ENCODE peak calls at places on chromosomes 6 and 20, in nine cellular contexts. V is HepG2, X is GM12878, R is HCT116, K is K562, Q is trophoblast cell, B is neuronal stem cell, U is GM23248, A is H9. W is an unnamed sample.

GRCh38 chr6:28710466-28711191 is 184.9 kb downstream of the GPX5 start:
- DNase-seq in Q (no peak), B (no peak), X (no peak), R (no peak), V (peak), A (peak), K (peak), U (no peak), W (no peak)

GRCh38 chr6:6684365-6684833 is 95.9 kb downstream of the LY86 start:
- DNase-seq in Q (no peak), U (no peak), R (no peak), K (peak), B (no peak), X (peak), A (no peak), V (no peak), W (no peak)

GRCh38 chr6:148837941-148838340 is 91.1 kb downstream of the UST start:
- DNase-seq in X (no peak), R (no peak), B (no peak), U (no peak), K (no peak), A (no peak), V (no peak), Q (no peak), W (no peak)

GRCh38 chr20:50743087-50743486 is 11.7 kb downstream of the PARD6B start:
- DNase-seq in R (no peak), A (no peak), Q (no peak), X (no peak), V (no peak), U (no peak), B (no peak), K (no peak), W (no peak)

GRCh38 chr20:2652724-2653510 is 485 bp downstream of the NOP56 start:
- DNase-seq in U (peak), X (no peak), A (no peak), Q (no peak), R (no peak), B (no peak), V (peak), K (no peak), W (peak)

GRCh38 chr20:23444859-23445258 is 5.4 kb downstream of the CSTL1 start:
- DNase-seq in R (no peak), A (no peak), K (no peak), U (no peak), V (no peak), B (no peak), Q (no peak), X (no peak), W (no peak)

GRCh38 chr6:121437861-121438651 is 2.6 kb downstream of the GJA1 start:
- DNase-seq in Q (peak), K (no peak), X (no peak), B (no peak), R (no peak), A (peak), V (no peak), U (peak), W (no peak)

GRCh38 chr6:130129781-130130246 is 92.9 kb downstream of the SAMD3 start:
- DNase-seq in V (no peak), R (no peak), Q (no peak), X (no peak), K (no peak), A (no peak), B (no peak), U (no peak), W (no peak)

GRCh38 chr20:34524426-34524825 is 8.2 kb downstream of the DYNLRB1 start:
- DNase-seq in R (no peak), V (no peak), Q (no peak), K (no peak), B (no peak), U (no peak), X (no peak), A (no peak), W (no peak)
- H3K9ac ChIP-seq in R (no peak), V (no peak), Q (no peak), K (no peak), B (no peak), U (peak), X (no peak), A (no peak), W (no peak)

GRCh38 chr6:43923376-43924221 is 153.6 kb downstream of the VEGFA start:
- DNase-seq in R (peak), A (no peak), Q (no peak), V (no peak), B (no peak), U (peak), K (no peak), X (no peak), W (peak)
- H3K9ac ChIP-seq in R (no peak), A (no peak), Q (no peak), V (no peak), B (no peak), U (no peak), K (peak), X (no peak), W (peak)

GRCh38 chr20:44344723-44345122 is 7.9 kb downstream of the R3HDML start:
- DNase-seq in K (no peak), V (no peak), A (no peak), R (no peak), U (no peak), B (no peak), X (no peak), Q (no peak), W (no peak)
- H3K9ac ChIP-seq in K (no peak), V (no peak), A (no peak), R (no peak), U (no peak), B (no peak), X (no peak), Q (no peak), W (no peak)

DNA sequence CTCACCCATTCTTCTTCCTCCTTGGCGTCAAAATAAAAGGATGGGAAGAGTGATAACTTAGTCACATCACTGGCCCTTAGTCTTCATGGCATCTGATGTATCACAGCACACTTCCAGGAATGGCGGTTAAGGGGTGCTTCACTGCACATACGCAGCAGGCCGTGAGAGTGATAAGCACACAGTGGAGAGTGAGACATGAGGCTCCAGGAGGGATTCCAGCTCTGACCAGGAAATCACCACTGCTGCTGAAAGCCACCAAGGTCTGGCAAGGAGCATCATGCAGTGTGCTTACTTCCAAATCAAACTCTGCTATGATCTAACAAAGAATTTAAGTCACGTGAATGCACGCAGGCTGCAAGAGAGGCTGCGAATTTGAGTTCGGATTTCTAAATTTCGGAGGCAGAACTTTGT is 62.4 kb downstream of the ARID1B start:
- DNase-seq in U (peak), R (no peak), V (no peak), X (no peak), A (no peak), Q (no peak), K (peak), B (no peak), W (no peak)
- H3K9ac ChIP-seq in U (peak), R (no peak), V (no peak), X (no peak), A (no peak), Q (no peak), K (peak), B (no peak), W (no peak)

GRCh38 chr20:46062621-46063020 is 27.1 kb downstream of the NCOA5 start:
- DNase-seq in X (no peak), A (no peak), Q (no peak), U (no peak), B (no peak), V (no peak), K (no peak), R (no peak), W (peak)

GRCh38 chr20:46058656-46059281 is 29.8 kb downstream of the SLC12A5 start:
- DNase-seq in U (peak), K (peak), V (no peak), A (peak), X (no peak), R (no peak), B (peak), Q (no peak), W (no peak)

GRCh38 chr20:46062151-46062550 is 27.6 kb downstream of the NCOA5 start:
- DNase-seq in A (no peak), B (no peak), V (no peak), K (no peak), Q (no peak), U (no peak), R (no peak), X (no peak), W (peak)

GRCh38 chr20:46060975-46061374 is 28.8 kb downstream of the NCOA5 start:
- DNase-seq in X (no peak), R (no peak), A (no peak), K (no peak), V (no peak), Q (no peak), U (no peak), B (no peak), W (no peak)

GRCh38 chr20:46060301-46060881 is 29.4 kb downstream of the NCOA5 start:
- DNase-seq in U (no peak), R (no peak), Q (no peak), B (no peak), V (no peak), X (peak), A (no peak), K (no peak), W (peak)
- H3K9ac ChIP-seq in U (no peak), R (no peak), Q (no peak), B (no peak), V (no peak), X (no peak), A (no peak), K (no peak), W (no peak)

DNA sequence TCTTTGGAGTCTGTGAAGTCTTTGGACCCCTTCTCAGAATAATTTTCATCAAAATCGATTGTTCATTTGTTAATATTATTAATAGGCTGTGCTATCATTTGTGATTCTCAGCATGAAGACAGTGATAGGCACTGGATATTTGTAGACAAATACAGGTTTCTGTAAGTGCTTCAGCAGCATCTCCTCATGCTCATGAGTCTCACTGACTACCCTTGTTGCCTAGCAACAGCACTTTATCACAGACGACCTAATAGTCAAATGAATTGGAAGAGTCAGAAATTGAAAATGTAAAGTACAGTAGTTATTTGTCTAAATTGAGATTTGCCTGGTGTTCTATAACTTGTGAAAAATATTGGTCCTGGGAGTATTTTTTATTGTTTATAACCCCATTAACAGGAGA is 684.5 kb downstream of the RFPL4B start:
- DNase-seq in U (peak), Q (no peak), A (no peak), R (no peak), V (no peak), X (no peak), K (no peak), B (no peak), W (no peak)
- H3K9ac ChIP-seq in U (no peak), Q (no peak), A (no peak), R (no peak), V (no peak), X (no peak), K (no peak), B (no peak), W (no peak)

DNA sequence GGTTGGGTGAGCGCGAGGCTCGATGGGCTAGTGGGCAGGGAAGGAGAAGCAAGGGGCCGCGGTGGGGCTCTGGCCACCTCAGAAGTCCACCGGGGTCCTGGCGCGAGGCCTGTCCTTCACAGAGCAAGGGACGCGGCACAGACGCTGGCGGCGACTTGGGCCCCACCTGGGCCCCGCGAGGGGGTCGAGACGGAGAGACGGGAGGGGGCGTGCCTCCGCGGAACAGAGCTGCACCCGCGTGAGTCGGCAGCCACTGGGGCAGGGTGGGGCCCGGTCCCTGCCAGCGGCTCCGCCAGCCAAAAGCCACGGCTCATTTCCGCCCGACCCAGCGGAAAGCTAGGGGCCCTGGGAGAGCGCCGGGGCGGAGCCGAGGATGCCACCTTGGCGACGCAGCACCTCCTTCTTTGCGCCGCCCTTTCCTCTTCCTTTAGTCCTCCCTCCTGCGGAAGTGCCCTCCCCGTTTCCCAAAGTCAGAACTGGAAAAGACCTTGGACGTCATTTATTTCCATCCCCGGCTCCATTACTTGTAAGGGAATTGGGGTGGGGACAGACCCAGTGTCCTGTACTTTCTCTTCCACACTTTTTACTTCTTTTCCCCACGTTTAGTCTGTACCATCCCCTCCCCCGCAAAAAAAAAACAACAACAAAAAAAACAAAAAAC is at the start of gene CUL7:
- DNase-seq in K (peak), Q (peak), R (peak), B (peak), V (peak), A (peak), U (peak), X (peak), W (peak)
- H3K9ac ChIP-seq in K (peak), Q (peak), R (peak), B (peak), V (peak), A (peak), U (peak), X (peak), W (peak)

GRCh38 chr6:14876778-14877613 is 368.9 kb upstream of the JARID2 start:
- DNase-seq in A (no peak), K (no peak), R (no peak), B (no peak), V (no peak), Q (no peak), U (peak), X (peak), W (peak)
- H3K9ac ChIP-seq in A (no peak), K (no peak), R (no peak), B (no peak), V (no peak), Q (no peak), U (peak), X (peak), W (no peak)